ENCODE peak calls at places on chromosomes 11 and 22, in five cellular contexts. K is fibroblast of pulmonary artery, B is heart right ventricle, G is Calu3, T is pancreas. J is an unnamed sample.

GRCh38 chr11:9002920-9003572 is 755 bp downstream of the NRIP3 start:
- DNase-seq in K (no peak), B (no peak), G (no peak), T (no peak), J (no peak)

GRCh38 chr11:75475767-75476650 is 43.0 kb upstream of the KLHL35 start:
- DNase-seq in K (peak; percentile 54), B (peak; percentile 34), G (no peak), T (no peak), J (no peak)

GRCh38 chr11:119169272-119169719 is 771 bp downstream of the NLRX1 start:
- DNase-seq in K (peak; percentile 20), B (peak; percentile 36), G (peak; percentile 40), T (peak; percentile 48), J (peak; percentile 76)

GRCh38 chr11:115146425-115146824 is 357.8 kb downstream of the CADM1 start:
- DNase-seq in K (no peak), B (no peak), G (no peak), T (no peak), J (no peak)

GRCh38 chr11:88448131-88448530 is 110.6 kb upstream of the CTSC start:
- DNase-seq in K (no peak), B (no peak), G (no peak), T (no peak), J (no peak)

GRCh38 chr11:94545641-94546470 is 2.1 kb downstream of the FUT4 start:
- DNase-seq in K (no peak), B (no peak), G (no peak), T (no peak), J (no peak)

GRCh38 chr22:28442951-28443876 is 236.4 kb downstream of the TTC28 start:
- DNase-seq in K (peak; percentile 82), B (peak; percentile 55), G (peak; percentile 11), T (peak; percentile 53), J (peak; percentile 36)

GRCh38 chr11:11027271-11027670 is 169.4 kb upstream of the ZBED5 start:
- DNase-seq in K (peak; percentile 60), B (no peak), G (no peak), T (no peak), J (no peak)

GRCh38 chr22:36227396-36227795 is 11.9 kb downstream of the APOL2 start:
- DNase-seq in K (no peak), B (no peak), G (no peak), T (no peak), J (no peak)

GRCh38 chr22:23180893-23181762 is 819 bp downstream of the BCR start:
- DNase-seq in K (no peak), B (no peak), G (peak; percentile 27), T (no peak), J (peak; percentile 66)

GRCh38 chr11:44066732-44067131 is 662 bp downstream of the ACCS start:
- DNase-seq in K (peak; percentile 80), B (no peak), G (peak; percentile 19), T (peak; percentile 12), J (no peak)

GRCh38 chr22:20238567-20239062 is 29.5 kb downstream of the RTN4R start:
- DNase-seq in K (no peak), B (peak; percentile 63), G (peak; percentile 82), T (peak; percentile 48), J (peak; percentile 93)

GRCh38 chr11:73245461-73245860 is 26.7 kb upstream of the P2RY6 start:
- DNase-seq in K (no peak), B (no peak), G (no peak), T (no peak), J (no peak)

GRCh38 chr11:11629368-11629767 is 7.6 kb upstream of the GALNT18 start:
- DNase-seq in K (no peak), B (no peak), G (no peak), T (no peak), J (no peak)

GRCh38 chr22:27467039-27467438 is 334.5 kb downstream of the MN1 start:
- DNase-seq in K (no peak), B (no peak), G (no peak), T (no peak), J (no peak)

GRCh38 chr11:96486890-96487633 is 97.2 kb downstream of the JRKL start:
- DNase-seq in K (peak; percentile 23), B (no peak), G (peak; percentile 52), T (peak; percentile 55), J (no peak)

GRCh38 chr11:119470316-119471266 is 47.6 kb upstream of the THY1 start:
- DNase-seq in K (peak; percentile 83), B (no peak), G (no peak), T (no peak), J (no peak)

GRCh38 chr11:101185985-101186384 is 56.4 kb upstream of the PGR start:
- DNase-seq in K (no peak), B (no peak), G (no peak), T (no peak), J (no peak)

GRCh38 chr11:62430350-62430749 is 11.5 kb downstream of the SCGB1A1 start:
- DNase-seq in K (no peak), B (no peak), G (no peak), T (no peak), J (no peak)

GRCh38 chr11:101470881-101471535 is 112.8 kb downstream of the TRPC6 start:
- DNase-seq in K (no peak), B (no peak), G (no peak), T (no peak), J (no peak)

GRCh38 chr11:105881027-105881426 is 141.0 kb downstream of the MSANTD4 start:
- DNase-seq in K (no peak), B (no peak), G (no peak), T (no peak), J (no peak)

GRCh38 chr11:79028214-79028613 is 412.6 kb downstream of the TENM4 start:
- DNase-seq in K (no peak), B (no peak), G (no peak), T (no peak), J (no peak)

GRCh38 chr11:2366271-2366670 is 10.8 kb upstream of the CD81 start:
- DNase-seq in K (no peak), B (no peak), G (no peak), T (no peak), J (no peak)

GRCh38 chr11:19703211-19703610 is 9.4 kb upstream of the NAV2 start:
- DNase-seq in K (no peak), B (no peak), G (no peak), T (no peak), J (no peak)

GRCh38 chr11:69129647-69130046 is 26.1 kb upstream of the SMIM38 start:
- DNase-seq in K (no peak), B (no peak), G (no peak), T (no peak), J (no peak)

GRCh38 chr22:41917375-41917905 is 2.6 kb upstream of the SHISA8 start:
- DNase-seq in K (no peak), B (no peak), G (no peak), T (no peak), J (no peak)

GRCh38 chr11:133541331-133542095 is 9.2 kb upstream of the OPCML start:
- DNase-seq in K (no peak), B (no peak), G (no peak), T (no peak), J (no peak)

GRCh38 chr11:35932641-35933571 is 11.0 kb upstream of the LDLRAD3 start:
- DNase-seq in K (peak; percentile 35), B (no peak), G (no peak), T (no peak), J (no peak)

GRCh38 chr11:122834065-122834464 is 4.2 kb upstream of the CRTAM start:
- DNase-seq in K (no peak), B (no peak), G (no peak), T (no peak), J (no peak)

GRCh38 chr11:28461338-28461737 is 353.1 kb downstream of the METTL15 start:
- DNase-seq in K (peak; percentile 80), B (no peak), G (no peak), T (no peak), J (no peak)

GRCh38 chr11:84901986-84902385 is 725.2 kb downstream of the DLG2 start:
- DNase-seq in K (peak; percentile 5), B (no peak), G (no peak), T (no peak), J (no peak)

GRCh38 chr11:125376117-125376516 is 119.9 kb downstream of the FEZ1 start:
- DNase-seq in K (peak; percentile 50), B (peak; percentile 68), G (no peak), T (peak; percentile 56), J (no peak)

GRCh38 chr11:128802358-128802981 is 64.6 kb downstream of the KCNJ1 start:
- DNase-seq in K (peak; percentile 42), B (no peak), G (peak; percentile 22), T (peak; percentile 16), J (peak; percentile 41)
- TF ChIP-seq CTCF in K (peak; percentile 49), B (no peak), G (no peak), T (peak; percentile 21), J (no peak)

GRCh38 chr11:66495401-66495844 is 15.0 kb upstream of the BBS1 start:
- DNase-seq in K (no peak), B (no peak), G (peak; percentile 15), T (no peak), J (no peak)
- TF ChIP-seq CTCF in K (peak; percentile 19), B (no peak), G (no peak), T (no peak), J (no peak)

DNA sequence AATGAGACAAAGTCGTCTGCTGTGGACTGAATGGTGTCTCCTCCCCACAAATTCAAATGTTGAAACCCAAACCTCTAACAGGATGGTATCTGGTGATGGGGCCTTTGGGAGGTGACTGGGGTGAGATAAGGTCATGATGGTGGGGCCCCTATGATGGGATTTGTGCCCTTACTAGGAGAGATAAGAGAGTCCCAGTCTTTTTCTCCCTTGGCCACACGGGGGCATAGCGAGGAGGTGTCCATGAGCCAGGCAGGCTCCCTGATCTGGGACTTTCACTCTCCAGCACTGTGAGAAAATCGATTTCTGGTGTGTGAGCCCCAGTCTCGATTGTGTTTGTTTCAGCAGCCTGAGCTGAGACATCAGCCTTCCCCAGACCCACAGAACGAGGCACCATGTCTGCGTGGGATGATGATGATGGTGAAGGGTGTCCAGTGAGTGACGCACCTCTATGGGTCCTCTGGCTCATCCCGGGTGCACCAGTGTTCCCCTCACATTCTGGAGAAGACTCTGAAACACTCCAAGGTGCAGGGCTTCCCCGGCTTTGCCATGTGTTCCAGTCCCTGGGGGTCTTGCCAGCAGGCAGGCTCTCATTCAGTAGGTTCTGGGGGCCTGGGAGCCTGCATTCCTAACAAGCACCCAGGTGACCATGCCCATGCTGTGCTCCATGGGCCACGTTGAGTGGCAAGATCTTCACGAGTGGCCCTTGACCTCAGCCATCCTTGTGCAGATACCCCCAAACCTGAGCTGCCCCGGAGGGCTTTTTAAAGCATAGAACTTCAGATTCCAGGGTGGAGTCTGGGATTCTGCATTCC is 363.0 kb downstream of the CTTN start:
- DNase-seq in K (no peak), B (no peak), G (no peak), T (no peak), J (no peak)
- TF ChIP-seq CTCF in K (no peak), B (no peak), G (no peak), T (no peak), J (no peak)

DNA sequence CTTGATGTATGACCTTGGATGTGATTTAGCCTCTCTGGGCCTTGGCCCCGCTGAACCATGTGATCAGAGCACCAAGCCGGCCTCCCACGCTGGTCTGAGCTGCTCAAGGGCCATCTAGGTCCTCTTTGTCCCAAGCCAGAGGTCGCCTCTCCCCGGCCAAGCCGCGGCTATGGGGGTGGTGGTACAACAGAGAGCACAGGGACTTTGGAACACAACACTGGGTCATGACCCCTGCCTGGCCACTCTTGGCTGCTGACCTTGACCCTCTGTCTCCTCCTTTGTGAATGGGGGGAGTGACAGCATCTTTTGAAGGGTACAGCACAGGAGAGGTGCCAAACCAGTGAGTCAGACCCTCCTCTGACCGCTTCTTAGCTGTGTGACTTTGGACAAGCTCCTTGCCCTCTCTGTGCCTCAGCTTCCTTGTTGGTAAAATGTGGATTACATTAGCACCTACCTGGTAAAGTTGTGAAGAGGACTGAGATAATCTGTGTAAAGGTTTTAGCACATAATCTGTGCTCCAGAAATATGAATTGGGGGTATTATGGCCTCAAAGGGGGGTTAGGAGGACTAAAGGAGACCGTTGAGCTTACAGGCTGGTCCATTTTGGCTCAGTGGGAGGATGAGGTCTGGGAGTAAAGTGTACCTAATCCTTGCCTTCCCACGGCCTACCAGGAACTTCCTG is 4.7 kb downstream of the SCYL1 start:
- DNase-seq in K (no peak), B (no peak), G (no peak), T (no peak), J (no peak)
- TF ChIP-seq CTCF in K (no peak), B (no peak), G (no peak), T (no peak), J (no peak)

J was measured in GM13976.